ENCODE peak calls at places on chromosomes 13 and 19, in four cellular contexts. Y, T, V and P are unnamed samples.

GRCh38 chr19:38850976-38851621 is 1.3 kb upstream of the HNRNPL start:
- DNase-seq in T (peak; percentile 30), V (peak; percentile 20), Y (no peak), P (no peak)

GRCh38 chr19:16133818-16134217 is 9.7 kb upstream of the HSH2D start:
- DNase-seq in T (no peak), Y (no peak), V (no peak), P (no peak)

GRCh38 chr19:43551399-43552197 is 18.6 kb downstream of the ZNF575 start:
- DNase-seq in T (no peak), Y (no peak), V (no peak), P (no peak)

GRCh38 chr19:16180611-16181010 is 4.6 kb upstream of the FAM32A start:
- DNase-seq in V (no peak), Y (no peak), T (no peak), P (no peak)

GRCh38 chr13:30019648-30020626 is 169.5 kb upstream of the UBL3 start:
- DNase-seq in Y (no peak), T (no peak), V (no peak), P (no peak)

GRCh38 chr19:19224852-19225494 is 13.2 kb downstream of the NCAN start:
- DNase-seq in V (peak; percentile 76), Y (peak; percentile 70), T (peak; percentile 67), P (peak; percentile 88)

GRCh38 chr13:46603165-46603603 is 50.2 kb downstream of the LRCH1 start:
- DNase-seq in Y (no peak), T (no peak), V (no peak), P (no peak)

GRCh38 chr19:44764975-44765948 is 12.4 kb upstream of the CBLC start:
- DNase-seq in T (no peak), Y (no peak), V (no peak), P (peak; percentile 91)

GRCh38 chr13:97127842-97128241 is 94.3 kb upstream of the MBNL2 start:
- DNase-seq in T (no peak), V (no peak), Y (no peak), P (no peak)

GRCh38 chr19:18636183-18636968 is 452 bp upstream of the KLHL26 start:
- DNase-seq in V (peak; percentile 100), T (peak; percentile 100), Y (peak; percentile 99), P (peak; percentile 100)

GRCh38 chr19:30174357-30174645 is 197.9 kb upstream of the ZNF536 start:
- DNase-seq in Y (no peak), T (no peak), V (no peak), P (no peak)

GRCh38 chr19:8487137-8487851 is 15.1 kb downstream of the PRAM1 start:
- DNase-seq in T (peak; percentile 31), V (peak; percentile 52), Y (no peak), P (peak; percentile 91)

GRCh38 chr13:63092461-63092860 is 1676.8 kb upstream of the PCDH20 start:
- DNase-seq in T (no peak), Y (no peak), V (no peak), P (no peak)

GRCh38 chr19:43481701-43482100 is 16.3 kb upstream of the LYPD3 start:
- DNase-seq in T (no peak), Y (no peak), V (no peak), P (no peak)

GRCh38 chr13:70203661-70204229 is 95.5 kb upstream of the KLHL1 start:
- DNase-seq in V (no peak), Y (no peak), T (no peak), P (no peak)

GRCh38 chr13:88802886-88803285 is 1131.7 kb downstream of the SLITRK5 start:
- DNase-seq in V (no peak), T (no peak), Y (no peak), P (no peak)

GRCh38 chr13:24052547-24052981 is 108.0 kb upstream of the SPATA13 start:
- DNase-seq in T (no peak), Y (peak; percentile 75), V (no peak), P (no peak)